ENCODE peak calls at places on chromosomes 1 and 21, in nine cellular contexts. E is IMR-90, I is foreskin fibroblast, M is left ventricle myocardium inferior, C is lower lobe of right lung, S is heart right ventricle, V is transverse colon, R is cardiac fibroblast, A is ovary. N is an unnamed sample.

GRCh38 chr1:54477153-54477561 is 70.9 kb upstream of the ACOT11 start:
- DNase-seq in E (no peak), M (no peak), C (no peak), S (no peak), I (no peak), R (no peak), A (no peak), V (no peak), N (no peak)

GRCh38 chr1:59198565-59198964 is 98.3 kb upstream of the FGGY start:
- DNase-seq in M (no peak), V (no peak), A (no peak), C (no peak), I (peak; percentile 43), S (no peak), R (no peak), E (no peak), N (peak; percentile 66)

GRCh38 chr1:50605186-50605875 is 182.1 kb upstream of the DMRTA2 start:
- DNase-seq in I (peak; percentile 68), S (no peak), R (peak; percentile 59), E (peak; percentile 57), V (peak; percentile 10), M (no peak), C (no peak), A (no peak), N (peak; percentile 27)

GRCh38 chr21:15121655-15122120 is 56.9 kb upstream of the NRIP1 start:
- DNase-seq in E (peak; percentile 47), R (peak; percentile 58), S (peak; percentile 19), V (no peak), M (peak; percentile 31), I (peak; percentile 26), A (no peak), C (peak; percentile 45), N (peak; percentile 51)

GRCh38 chr1:121516279-121516967 is 331.6 kb downstream of the SRGAP2C start:
- DNase-seq in E (no peak), I (no peak), M (peak; percentile 20), R (no peak), C (peak; percentile 67), S (peak; percentile 8), A (no peak), V (peak; percentile 29), N (no peak)

GRCh38 chr1:25182629-25183028 is 49.7 kb downstream of the SYF2 start:
- DNase-seq in E (peak; percentile 79), C (no peak), V (no peak), I (peak; percentile 8), R (peak; percentile 11), M (no peak), A (no peak), S (no peak), N (peak; percentile 87)

GRCh38 chr1:22826630-22827580 is 116.3 kb downstream of the EPHB2 start:
- DNase-seq in E (no peak), C (no peak), I (no peak), V (no peak), R (no peak), M (peak; percentile 52), A (peak; percentile 59), S (peak; percentile 29), N (peak; percentile 54)

GRCh38 chr21:46180778-46181391 is 3.4 kb downstream of the SPATC1L start:
- DNase-seq in M (no peak), E (no peak), S (no peak), R (no peak), A (no peak), V (no peak), C (no peak), I (no peak), N (no peak)

GRCh38 chr1:186193224-186193623 is 181.8 kb downstream of the TPR start:
- DNase-seq in C (no peak), A (no peak), S (no peak), E (no peak), V (no peak), I (no peak), R (no peak), M (no peak), N (no peak)

GRCh38 chr1:220887202-220887867 is 8.1 kb downstream of the HLX start:
- DNase-seq in V (no peak), I (no peak), R (no peak), E (no peak), A (no peak), C (no peak), S (no peak), M (no peak), N (no peak)

GRCh38 chr1:228038387-228039005 is 31.7 kb downstream of the WNT3A start:
- DNase-seq in E (no peak), R (no peak), M (no peak), C (no peak), S (no peak), I (no peak), V (no peak), A (peak; percentile 8), N (no peak)

DNA sequence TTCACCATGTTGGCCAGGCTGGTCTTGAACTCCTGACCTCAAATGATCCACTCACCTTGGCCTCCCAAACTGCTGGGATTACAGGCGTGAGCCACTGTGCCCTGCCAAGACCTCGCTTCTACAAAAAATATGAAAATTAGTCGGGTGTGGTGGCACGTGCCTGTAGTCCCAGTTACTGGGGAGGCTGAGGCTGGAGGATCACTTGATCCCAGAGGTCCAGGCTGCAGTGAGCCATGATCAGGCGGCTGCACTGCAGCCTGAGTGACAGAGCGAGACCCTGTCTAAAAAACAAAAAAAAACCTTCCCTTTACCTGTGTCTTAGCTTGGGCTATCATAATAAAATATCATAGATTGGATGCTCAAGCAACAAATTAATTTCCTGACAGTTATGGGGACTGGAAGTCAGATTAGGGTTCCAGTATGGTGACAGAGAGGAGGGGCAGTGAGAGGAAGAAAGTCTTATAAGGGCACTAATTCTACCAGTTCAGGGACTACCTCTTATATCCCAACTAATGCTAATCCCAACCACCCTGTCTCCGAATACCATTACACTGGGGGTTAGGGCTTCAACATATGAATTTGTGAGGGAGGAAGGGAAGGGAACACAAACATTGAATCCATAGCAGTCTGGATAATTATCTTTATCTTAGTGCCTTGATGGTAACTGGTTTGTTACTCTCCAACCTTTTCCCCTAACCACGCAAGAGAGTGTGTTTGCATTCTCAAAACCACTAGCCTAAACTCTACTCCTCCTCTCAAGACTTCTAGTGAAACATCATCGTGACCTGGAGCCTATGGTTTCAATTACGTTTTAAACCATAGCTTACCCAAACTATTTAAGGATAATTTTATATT is 1.0 kb upstream of the NAXE start:
- DNase-seq in V (no peak), C (no peak), M (no peak), I (peak; percentile 19), R (no peak), A (no peak), E (no peak), S (no peak), N (no peak)
- H3K4me3 ChIP-seq in V (no peak overlapping the region), C (peak overlapping the region; percentile 85), M (peak overlapping the region; percentile 90), I (peak overlapping the region; percentile 70), R (no peak overlapping the region), A (no peak overlapping the region), E (no peak overlapping the region), S (peak overlapping the region; percentile 87), N (peak overlapping the region; percentile 61)

GRCh38 chr1:161165742-161166668 is at the start of gene PPOX:
- DNase-seq in S (peak; percentile 97), C (peak; percentile 98), I (peak; percentile 99), M (peak; percentile 95), E (peak; percentile 98), R (peak; percentile 99), A (peak; percentile 95), V (peak; percentile 97), N (peak; percentile 97)
- H3K4me3 ChIP-seq in S (peak within 1 kb of the TSS; percentile 77), C (peak within 1 kb of the TSS; percentile 78), I (peak within 1 kb of the TSS; percentile 65), M (peak within 1 kb of the TSS; percentile 80), E (peak within 1 kb of the TSS; percentile 72), R (peak within 1 kb of the TSS; percentile 79), A (peak within 1 kb of the TSS; percentile 93), V (peak within 1 kb of the TSS; percentile 55), N (peak within 1 kb of the TSS; percentile 95)

GRCh38 chr1:40377512-40377911 is 4.0 kb downstream of the SMAP2 start:
- DNase-seq in S (no peak), R (no peak), M (no peak), C (no peak), E (no peak), V (no peak), I (no peak), A (no peak), N (no peak)

GRCh38 chr1:40373323-40374283 is at the start of gene SMAP2:
- DNase-seq in S (peak; percentile 96), V (peak; percentile 98), I (peak; percentile 98), E (peak; percentile 92), A (peak; percentile 97), R (peak; percentile 95), C (peak; percentile 97), M (peak; percentile 96), N (peak; percentile 82)

GRCh38 chr1:40372658-40373322 is 737 bp upstream of the SMAP2 start:
- DNase-seq in I (no peak), E (no peak), M (no peak), C (no peak), V (no peak), R (no peak), A (no peak), S (no peak), N (no peak)

GRCh38 chr1:40371707-40372258 is 1.7 kb upstream of the SMAP2 start:
- DNase-seq in S (no peak), M (no peak), A (no peak), R (no peak), V (no peak), E (no peak), C (no peak), I (no peak), N (no peak)
- H3K4me3 ChIP-seq in S (no peak overlapping the region), M (no peak overlapping the region), A (no peak overlapping the region), R (no peak overlapping the region), V (no peak overlapping the region), E (no peak overlapping the region), C (no peak overlapping the region), I (no peak overlapping the region), N (no peak overlapping the region)

GRCh38 chr21:37061926-37062591 is 10.8 kb downstream of the PIGP start:
- DNase-seq in S (no peak), C (no peak), V (no peak), A (no peak), M (no peak), R (peak; percentile 74), E (no peak), I (no peak), N (peak; percentile 8)

GRCh38 chr21:37064841-37065240 is 8.0 kb downstream of the PIGP start:
- DNase-seq in A (no peak), M (no peak), C (no peak), R (no peak), I (peak; percentile 28), V (no peak), S (no peak), E (peak; percentile 66), N (no peak)

GRCh38 chr21:37062592-37062933 is 10.3 kb downstream of the PIGP start:
- DNase-seq in S (no peak), V (no peak), M (no peak), E (no peak), I (no peak), R (no peak), A (no peak), C (no peak), N (no peak)

GRCh38 chr21:37065561-37066177 is 7.2 kb downstream of the PIGP start:
- DNase-seq in I (no peak), S (no peak), M (no peak), C (no peak), R (no peak), A (no peak), E (no peak), V (no peak), N (no peak)

GRCh38 chr21:37063433-37063832 is 9.4 kb downstream of the PIGP start:
- DNase-seq in C (no peak), M (no peak), S (no peak), V (no peak), A (no peak), I (peak; percentile 31), E (no peak), R (no peak), N (no peak)
- H3K4me3 ChIP-seq in C (no peak overlapping the region), M (no peak overlapping the region), S (no peak overlapping the region), V (no peak overlapping the region), A (no peak overlapping the region), I (no peak overlapping the region), E (no peak overlapping the region), R (no peak overlapping the region), N (no peak overlapping the region)

GRCh38 chr1:27689423-27690173 is 17.6 kb upstream of the IFI6 start:
- DNase-seq in M (no peak), V (no peak), S (no peak), E (peak; percentile 57), A (no peak), C (no peak), I (peak; percentile 75), R (peak; percentile 77), N (peak; percentile 78)
- H3K4me3 ChIP-seq in M (no peak overlapping the region), V (no peak overlapping the region), S (no peak overlapping the region), E (no peak overlapping the region), A (no peak overlapping the region), C (no peak overlapping the region), I (peak overlapping the region; percentile 6), R (no peak overlapping the region), N (no peak overlapping the region)